ENCODE peak calls at places on chromosomes 16 and 17, in ten cellular contexts. One of them, this sample, is unnamed.
A peak's percentile ranks its signal among the peaks of the same experiment; 100 is the strongest.

GRCh38 chr16:86928517-86929148 is 350.3 kb downstream of the FOXL1 start:
- DNase-seq in choroid plexus epithelial cell: no peak
- DNase-seq in MM.1S: no peak
- DNase-seq in AG04449: no peak
- DNase-seq in HAP-1: no peak
- DNase-seq in GM23338: no peak
- DNase-seq in breast epithelium: no peak
- DNase-seq in uterus: no peak
- DNase-seq in neuronal stem cell: no peak
- DNase-seq in transverse colon: no peak
- DNase-seq in this sample: no peak

GRCh38 chr16:15966420-15967222 is 17.2 kb downstream of the ABCC1 start:
- DNase-seq in choroid plexus epithelial cell: peak; percentile 61
- DNase-seq in MM.1S: no peak
- DNase-seq in AG04449: no peak
- DNase-seq in HAP-1: no peak
- DNase-seq in GM23338: no peak
- DNase-seq in breast epithelium: no peak
- DNase-seq in uterus: no peak
- DNase-seq in neuronal stem cell: no peak
- DNase-seq in transverse colon: no peak
- DNase-seq in this sample: no peak

GRCh38 chr17:42227849-42228696 is 33.8 kb upstream of the GHDC start:
- DNase-seq in choroid plexus epithelial cell: peak; percentile 70
- DNase-seq in MM.1S: no peak
- DNase-seq in AG04449: no peak
- DNase-seq in HAP-1: no peak
- DNase-seq in GM23338: no peak
- DNase-seq in breast epithelium: no peak
- DNase-seq in uterus: no peak
- DNase-seq in neuronal stem cell: no peak
- DNase-seq in transverse colon: no peak
- DNase-seq in this sample: no peak

GRCh38 chr16:88940196-88941050 is 36.6 kb downstream of the CBFA2T3 start:
- DNase-seq in choroid plexus epithelial cell: no peak
- DNase-seq in MM.1S: no peak
- DNase-seq in AG04449: no peak
- DNase-seq in HAP-1: no peak
- DNase-seq in GM23338: peak; percentile 61
- DNase-seq in breast epithelium: no peak
- DNase-seq in uterus: no peak
- DNase-seq in neuronal stem cell: no peak
- DNase-seq in transverse colon: no peak
- DNase-seq in this sample: no peak

GRCh38 chr16:4360538-4361021 is 9.5 kb upstream of the PAM16 start:
- DNase-seq in choroid plexus epithelial cell: no peak
- DNase-seq in MM.1S: no peak
- DNase-seq in AG04449: no peak
- DNase-seq in HAP-1: peak; percentile 21
- DNase-seq in GM23338: no peak
- DNase-seq in breast epithelium: no peak
- DNase-seq in uterus: no peak
- DNase-seq in neuronal stem cell: no peak
- DNase-seq in transverse colon: no peak
- DNase-seq in this sample: no peak

GRCh38 chr16:65392831-65393565 is 271.1 kb upstream of the CDH11 start:
- DNase-seq in choroid plexus epithelial cell: peak; percentile 75
- DNase-seq in MM.1S: no peak
- DNase-seq in AG04449: no peak
- DNase-seq in HAP-1: no peak
- DNase-seq in GM23338: no peak
- DNase-seq in breast epithelium: no peak
- DNase-seq in uterus: no peak
- DNase-seq in neuronal stem cell: no peak
- DNase-seq in transverse colon: no peak
- DNase-seq in this sample: no peak

GRCh38 chr16:21645261-21645721 is 7.1 kb downstream of the IGSF6 start:
- DNase-seq in choroid plexus epithelial cell: peak; percentile 67
- DNase-seq in MM.1S: peak; percentile 79
- DNase-seq in AG04449: no peak
- DNase-seq in HAP-1: no peak
- DNase-seq in GM23338: no peak
- DNase-seq in breast epithelium: no peak
- DNase-seq in uterus: no peak
- DNase-seq in neuronal stem cell: no peak
- DNase-seq in transverse colon: no peak
- DNase-seq in this sample: no peak

GRCh38 chr16:10961231-10961630 is 16.9 kb downstream of the CLEC16A start:
- DNase-seq in choroid plexus epithelial cell: peak; percentile 74
- DNase-seq in MM.1S: no peak
- DNase-seq in AG04449: peak; percentile 72
- DNase-seq in HAP-1: no peak
- DNase-seq in GM23338: no peak
- DNase-seq in breast epithelium: no peak
- DNase-seq in uterus: no peak
- DNase-seq in neuronal stem cell: no peak
- DNase-seq in transverse colon: no peak
- DNase-seq in this sample: peak; percentile 63

GRCh38 chr16:27972500-27972899 is 91.0 kb downstream of the GSG1L start:
- DNase-seq in choroid plexus epithelial cell: peak; percentile 57
- DNase-seq in MM.1S: peak; percentile 65
- DNase-seq in AG04449: no peak
- DNase-seq in HAP-1: peak; percentile 28
- DNase-seq in GM23338: peak; percentile 82
- DNase-seq in breast epithelium: no peak
- DNase-seq in uterus: no peak
- DNase-seq in neuronal stem cell: peak; percentile 31
- DNase-seq in transverse colon: peak; percentile 11
- DNase-seq in this sample: no peak

DNA sequence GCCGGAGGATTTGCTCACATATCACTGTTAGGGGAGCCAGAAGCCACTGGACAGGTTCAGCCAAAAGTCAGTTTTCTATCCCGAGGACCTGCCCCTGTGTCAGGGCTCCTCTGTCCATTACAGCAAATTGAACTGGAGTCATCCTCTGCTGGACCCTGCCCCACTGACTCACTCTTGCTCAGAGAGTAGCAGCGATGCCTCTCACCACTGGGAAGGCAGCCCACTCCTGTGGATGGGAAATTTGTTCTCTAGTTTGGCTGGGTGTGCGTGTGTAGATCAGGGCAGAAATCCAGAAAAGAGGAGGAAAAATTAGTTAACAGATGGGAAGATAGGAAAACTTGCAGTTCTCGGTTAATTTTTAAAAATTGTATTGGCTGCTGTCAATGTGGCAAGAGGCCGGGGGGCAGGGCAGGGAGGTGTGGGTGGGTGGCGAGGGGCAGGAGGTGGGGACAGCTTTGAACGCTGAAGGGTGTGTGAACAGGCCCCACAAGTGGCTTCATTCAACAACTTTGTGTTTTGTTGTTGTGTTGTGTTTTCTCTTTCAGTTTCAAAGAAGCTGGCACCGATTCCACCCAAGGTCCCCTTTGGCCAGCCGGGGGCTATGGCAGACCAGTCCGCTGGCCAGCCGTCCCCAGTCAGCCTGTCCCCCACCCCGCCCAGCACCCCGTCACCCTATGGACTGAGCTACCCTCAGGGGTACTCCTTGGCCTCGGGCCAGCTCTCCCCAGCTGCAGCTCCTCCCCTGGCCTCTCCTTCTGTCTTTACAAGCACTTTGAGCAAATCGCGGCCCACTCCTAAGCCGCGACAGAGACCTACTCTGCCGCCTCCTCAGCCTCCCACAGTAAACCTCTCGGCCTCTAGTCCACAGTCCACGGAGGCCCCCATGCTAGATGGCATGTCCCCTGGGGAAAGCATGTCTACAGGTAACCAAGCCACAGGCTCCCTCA is 33.6 kb downstream of the ELAC2 start:
- DNase-seq in choroid plexus epithelial cell: peak; percentile 56
- DNase-seq in MM.1S: no peak
- DNase-seq in AG04449: peak; percentile 59
- DNase-seq in HAP-1: no peak
- DNase-seq in GM23338: no peak
- DNase-seq in breast epithelium: no peak
- DNase-seq in uterus: peak; percentile 86
- DNase-seq in neuronal stem cell: no peak
- DNase-seq in transverse colon: peak; percentile 19
- DNase-seq in this sample: peak; percentile 53
- H3K4me3 ChIP-seq in choroid plexus epithelial cell: no peak overlapping the region
- H3K4me3 ChIP-seq in MM.1S: no peak overlapping the region
- H3K4me3 ChIP-seq in AG04449: no peak overlapping the region
- H3K4me3 ChIP-seq in HAP-1: no peak overlapping the region
- H3K4me3 ChIP-seq in GM23338: no peak overlapping the region
- H3K4me3 ChIP-seq in breast epithelium: peak overlapping the region; percentile 28
- H3K4me3 ChIP-seq in uterus: no peak overlapping the region
- H3K4me3 ChIP-seq in neuronal stem cell: no peak overlapping the region
- H3K4me3 ChIP-seq in transverse colon: no peak overlapping the region
- H3K4me3 ChIP-seq in this sample: no peak overlapping the region

GRCh38 chr17:1695365-1695764 is 10.7 kb upstream of the PRPF8 start:
- DNase-seq in choroid plexus epithelial cell: no peak
- DNase-seq in MM.1S: no peak
- DNase-seq in AG04449: no peak
- DNase-seq in HAP-1: no peak
- DNase-seq in GM23338: no peak
- DNase-seq in breast epithelium: no peak
- DNase-seq in uterus: no peak
- DNase-seq in neuronal stem cell: no peak
- DNase-seq in transverse colon: no peak
- DNase-seq in this sample: no peak
- H3K4me3 ChIP-seq in choroid plexus epithelial cell: no peak overlapping the region
- H3K4me3 ChIP-seq in MM.1S: no peak overlapping the region
- H3K4me3 ChIP-seq in AG04449: no peak overlapping the region
- H3K4me3 ChIP-seq in HAP-1: no peak overlapping the region
- H3K4me3 ChIP-seq in GM23338: no peak overlapping the region
- H3K4me3 ChIP-seq in breast epithelium: no peak overlapping the region
- H3K4me3 ChIP-seq in uterus: no peak overlapping the region
- H3K4me3 ChIP-seq in neuronal stem cell: no peak overlapping the region
- H3K4me3 ChIP-seq in transverse colon: no peak overlapping the region
- H3K4me3 ChIP-seq in this sample: no peak overlapping the region

DNA sequence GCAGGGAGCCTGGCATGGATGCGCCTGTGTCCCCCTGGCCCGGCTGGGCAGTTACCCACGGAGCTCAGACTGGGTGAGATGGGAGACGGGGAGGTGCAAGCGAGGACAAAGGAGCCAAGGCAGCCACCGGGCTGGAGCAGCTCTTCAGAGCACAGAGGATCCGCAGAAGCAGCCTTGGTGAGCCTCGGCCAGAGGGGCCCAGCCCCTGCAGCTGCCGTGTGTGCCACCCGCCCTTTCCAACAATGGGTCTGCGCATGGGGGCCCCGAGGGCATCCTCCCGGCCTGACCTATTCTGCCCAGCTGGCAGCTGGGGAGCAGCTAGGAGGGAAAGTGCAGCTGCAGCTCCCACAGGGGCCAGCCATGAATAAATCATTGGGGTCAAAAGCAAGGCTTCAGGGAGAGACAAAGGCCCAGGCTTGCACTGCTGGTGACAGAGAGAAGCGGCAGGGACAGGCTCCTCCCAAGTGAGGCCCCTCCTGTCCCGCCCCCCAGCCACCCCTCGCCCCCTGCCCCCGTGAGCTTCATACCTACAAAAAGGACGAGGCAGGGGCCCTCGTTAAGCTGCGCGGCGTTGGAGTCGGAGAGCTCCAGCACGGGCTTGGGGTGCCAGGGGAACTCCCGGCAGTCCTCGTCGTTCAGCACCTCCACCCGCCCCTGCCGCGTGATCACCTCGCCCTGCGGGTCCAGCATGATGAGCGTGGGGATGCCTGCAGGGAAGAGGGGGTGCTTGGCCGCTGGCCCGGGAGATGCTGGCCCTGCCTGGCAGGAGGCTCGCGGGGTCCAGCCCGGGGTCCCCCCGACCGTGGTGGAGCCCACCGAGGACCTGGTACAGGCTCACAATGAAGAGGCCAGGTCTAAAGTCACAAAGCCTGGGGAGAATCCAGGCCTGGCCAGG is 22.6 kb downstream of the MRM3 start:
- DNase-seq in choroid plexus epithelial cell: no peak
- DNase-seq in MM.1S: no peak
- DNase-seq in AG04449: no peak
- DNase-seq in HAP-1: no peak
- DNase-seq in GM23338: peak; percentile 30
- DNase-seq in breast epithelium: no peak
- DNase-seq in uterus: no peak
- DNase-seq in neuronal stem cell: no peak
- DNase-seq in transverse colon: no peak
- DNase-seq in this sample: no peak
- H3K4me3 ChIP-seq in choroid plexus epithelial cell: no peak overlapping the region
- H3K4me3 ChIP-seq in MM.1S: no peak overlapping the region
- H3K4me3 ChIP-seq in AG04449: no peak overlapping the region
- H3K4me3 ChIP-seq in HAP-1: no peak overlapping the region
- H3K4me3 ChIP-seq in GM23338: no peak overlapping the region
- H3K4me3 ChIP-seq in breast epithelium: no peak overlapping the region
- H3K4me3 ChIP-seq in uterus: no peak overlapping the region
- H3K4me3 ChIP-seq in neuronal stem cell: no peak overlapping the region
- H3K4me3 ChIP-seq in transverse colon: no peak overlapping the region
- H3K4me3 ChIP-seq in this sample: no peak overlapping the region

GRCh38 chr16:68451656-68452055 is 3.3 kb upstream of the SMPD3 start:
- DNase-seq in choroid plexus epithelial cell: no peak
- DNase-seq in MM.1S: no peak
- DNase-seq in AG04449: no peak
- DNase-seq in HAP-1: no peak
- DNase-seq in GM23338: no peak
- DNase-seq in breast epithelium: no peak
- DNase-seq in uterus: no peak
- DNase-seq in neuronal stem cell: no peak
- DNase-seq in transverse colon: no peak
- DNase-seq in this sample: no peak

GRCh38 chr16:68448360-68448970 is at the start of gene SMPD3:
- DNase-seq in choroid plexus epithelial cell: peak; percentile 100
- DNase-seq in MM.1S: peak; percentile 100
- DNase-seq in AG04449: peak; percentile 86
- DNase-seq in HAP-1: peak; percentile 98
- DNase-seq in GM23338: peak; percentile 100
- DNase-seq in breast epithelium: peak; percentile 95
- DNase-seq in uterus: peak; percentile 89
- DNase-seq in neuronal stem cell: peak; percentile 100
- DNase-seq in transverse colon: peak; percentile 97
- DNase-seq in this sample: peak; percentile 81

GRCh38 chr16:68447721-68448359 is 468 bp downstream of the SMPD3 start:
- DNase-seq in choroid plexus epithelial cell: no peak
- DNase-seq in MM.1S: no peak
- DNase-seq in AG04449: no peak
- DNase-seq in HAP-1: no peak
- DNase-seq in GM23338: no peak
- DNase-seq in breast epithelium: no peak
- DNase-seq in uterus: no peak
- DNase-seq in neuronal stem cell: peak; percentile 15
- DNase-seq in transverse colon: no peak
- DNase-seq in this sample: no peak

GRCh38 chr16:68452176-68452575 is 3.9 kb upstream of the SMPD3 start:
- DNase-seq in choroid plexus epithelial cell: peak; percentile 31
- DNase-seq in MM.1S: no peak
- DNase-seq in AG04449: no peak
- DNase-seq in HAP-1: no peak
- DNase-seq in GM23338: no peak
- DNase-seq in breast epithelium: no peak
- DNase-seq in uterus: no peak
- DNase-seq in neuronal stem cell: no peak
- DNase-seq in transverse colon: no peak
- DNase-seq in this sample: no peak

DNA sequence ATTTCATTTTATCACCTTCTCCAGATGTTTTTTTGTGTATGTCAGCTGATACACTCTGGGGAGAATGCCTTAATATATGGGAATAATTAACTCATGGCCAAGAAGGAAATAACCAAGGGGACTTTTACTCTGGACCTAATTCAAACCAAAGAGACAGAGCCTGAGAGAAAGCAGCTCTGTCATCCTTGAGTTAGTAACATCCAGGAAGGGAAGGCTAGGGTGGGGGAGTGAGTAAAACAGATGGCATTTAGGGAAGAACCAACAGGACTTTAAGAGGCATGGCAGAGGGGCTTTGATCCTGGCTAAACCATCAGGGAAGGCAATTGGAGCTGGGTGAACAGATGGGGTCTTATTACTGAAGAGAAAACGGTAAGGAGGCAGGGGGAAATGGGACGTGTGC is 2.4 kb upstream of the SMPD3 start:
- DNase-seq in choroid plexus epithelial cell: no peak
- DNase-seq in MM.1S: no peak
- DNase-seq in AG04449: no peak
- DNase-seq in HAP-1: no peak
- DNase-seq in GM23338: no peak
- DNase-seq in breast epithelium: no peak
- DNase-seq in uterus: no peak
- DNase-seq in neuronal stem cell: no peak
- DNase-seq in transverse colon: no peak
- DNase-seq in this sample: no peak
- H3K4me3 ChIP-seq in choroid plexus epithelial cell: no peak overlapping the region
- H3K4me3 ChIP-seq in MM.1S: no peak overlapping the region
- H3K4me3 ChIP-seq in AG04449: no peak overlapping the region
- H3K4me3 ChIP-seq in HAP-1: no peak overlapping the region
- H3K4me3 ChIP-seq in GM23338: no peak overlapping the region
- H3K4me3 ChIP-seq in breast epithelium: no peak overlapping the region
- H3K4me3 ChIP-seq in uterus: no peak overlapping the region
- H3K4me3 ChIP-seq in neuronal stem cell: no peak overlapping the region
- H3K4me3 ChIP-seq in transverse colon: no peak overlapping the region
- H3K4me3 ChIP-seq in this sample: no peak overlapping the region